ENCODE peak calls at places on chromosomes 2 and 18, in ten cellular contexts. One of them, this sample, is unnamed.
A peak's percentile ranks its signal among the peaks of the same experiment; 100 is the strongest.

GRCh38 chr18:45517181-45517741 is 98.0 kb upstream of the SLC14A2 start:
- DNase-seq in H9: no peak
- DNase-seq in GM18507: no peak
- DNase-seq in NCI-H1092 treated with DMSO at 0.1 percent for 48 hours: no peak
- DNase-seq in activated CD4-positive, alpha-beta T cell treated with anti-CD3 and anti-CD28 coated beads, Interleukin-2, amount 10 ng/mL, durations not matched to agents 7 days and 5 days: no peak
- DNase-seq in hypothalamus: no peak
- DNase-seq in sciatic nerve: peak; percentile 71
- DNase-seq in stimulated activated CD4-positive, alpha-beta T cell treated with anti-CD3 and anti-CD28 coated beads, Interleukin-1b, Interleukin-23, amount 100 ng/mL, for 1 hour: no peak
- DNase-seq in activated effector memory CD4-positive, alpha-beta T cell treated with anti-CD3 and anti-CD28 coated beads, Interleukin-2, amount 50 U/mL, for 16 hours: no peak
- DNase-seq in hippocampal formation: no peak
- DNase-seq in this sample: peak; percentile 93

GRCh38 chr2:449246-450067 is 161.6 kb upstream of the ALKAL2 start:
- DNase-seq in H9: peak; percentile 38
- DNase-seq in activated effector memory CD4-positive, alpha-beta T cell treated with anti-CD3 and anti-CD28 coated beads, Interleukin-2, amount 50 U/mL, for 16 hours: no peak
- DNase-seq in GM18507: no peak
- DNase-seq in stimulated activated CD4-positive, alpha-beta T cell treated with anti-CD3 and anti-CD28 coated beads, Interleukin-1b, Interleukin-23, amount 100 ng/mL, for 1 hour: no peak
- DNase-seq in activated CD4-positive, alpha-beta T cell treated with anti-CD3 and anti-CD28 coated beads, Interleukin-2, amount 10 ng/mL, durations not matched to agents 7 days and 5 days: no peak
- DNase-seq in sciatic nerve: no peak
- DNase-seq in NCI-H1092 treated with DMSO at 0.1 percent for 48 hours: peak; percentile 23
- DNase-seq in hippocampal formation: no peak
- DNase-seq in hypothalamus: no peak
- DNase-seq in this sample: no peak

GRCh38 chr2:126664234-126664633 is 8.3 kb downstream of the GYPC start:
- DNase-seq in hippocampal formation: no peak
- DNase-seq in NCI-H1092 treated with DMSO at 0.1 percent for 48 hours: no peak
- DNase-seq in sciatic nerve: no peak
- DNase-seq in activated CD4-positive, alpha-beta T cell treated with anti-CD3 and anti-CD28 coated beads, Interleukin-2, amount 10 ng/mL, durations not matched to agents 7 days and 5 days: peak; percentile 36
- DNase-seq in hypothalamus: no peak
- DNase-seq in H9: no peak
- DNase-seq in stimulated activated CD4-positive, alpha-beta T cell treated with anti-CD3 and anti-CD28 coated beads, Interleukin-1b, Interleukin-23, amount 100 ng/mL, for 1 hour: no peak
- DNase-seq in activated effector memory CD4-positive, alpha-beta T cell treated with anti-CD3 and anti-CD28 coated beads, Interleukin-2, amount 50 U/mL, for 16 hours: no peak
- DNase-seq in GM18507: no peak
- DNase-seq in this sample: no peak

GRCh38 chr2:127100261-127101047 is 6.5 kb downstream of the BIN1 start:
- DNase-seq in hypothalamus: no peak
- DNase-seq in sciatic nerve: peak; percentile 52
- DNase-seq in activated CD4-positive, alpha-beta T cell treated with anti-CD3 and anti-CD28 coated beads, Interleukin-2, amount 10 ng/mL, durations not matched to agents 7 days and 5 days: no peak
- DNase-seq in NCI-H1092 treated with DMSO at 0.1 percent for 48 hours: no peak
- DNase-seq in GM18507: no peak
- DNase-seq in activated effector memory CD4-positive, alpha-beta T cell treated with anti-CD3 and anti-CD28 coated beads, Interleukin-2, amount 50 U/mL, for 16 hours: no peak
- DNase-seq in hippocampal formation: no peak
- DNase-seq in H9: no peak
- DNase-seq in stimulated activated CD4-positive, alpha-beta T cell treated with anti-CD3 and anti-CD28 coated beads, Interleukin-1b, Interleukin-23, amount 100 ng/mL, for 1 hour: no peak
- DNase-seq in this sample: no peak

GRCh38 chr2:58812766-58813344 is 571.7 kb upstream of the FANCL start:
- DNase-seq in stimulated activated CD4-positive, alpha-beta T cell treated with anti-CD3 and anti-CD28 coated beads, Interleukin-1b, Interleukin-23, amount 100 ng/mL, for 1 hour: no peak
- DNase-seq in activated CD4-positive, alpha-beta T cell treated with anti-CD3 and anti-CD28 coated beads, Interleukin-2, amount 10 ng/mL, durations not matched to agents 7 days and 5 days: no peak
- DNase-seq in H9: no peak
- DNase-seq in hypothalamus: no peak
- DNase-seq in sciatic nerve: no peak
- DNase-seq in hippocampal formation: no peak
- DNase-seq in NCI-H1092 treated with DMSO at 0.1 percent for 48 hours: no peak
- DNase-seq in activated effector memory CD4-positive, alpha-beta T cell treated with anti-CD3 and anti-CD28 coated beads, Interleukin-2, amount 50 U/mL, for 16 hours: no peak
- DNase-seq in GM18507: no peak
- DNase-seq in this sample: no peak

GRCh38 chr18:55407191-55407590 is 180.8 kb downstream of the TCF4 start:
- DNase-seq in NCI-H1092 treated with DMSO at 0.1 percent for 48 hours: peak; percentile 86
- DNase-seq in sciatic nerve: no peak
- DNase-seq in stimulated activated CD4-positive, alpha-beta T cell treated with anti-CD3 and anti-CD28 coated beads, Interleukin-1b, Interleukin-23, amount 100 ng/mL, for 1 hour: no peak
- DNase-seq in hypothalamus: no peak
- DNase-seq in GM18507: no peak
- DNase-seq in activated CD4-positive, alpha-beta T cell treated with anti-CD3 and anti-CD28 coated beads, Interleukin-2, amount 10 ng/mL, durations not matched to agents 7 days and 5 days: no peak
- DNase-seq in activated effector memory CD4-positive, alpha-beta T cell treated with anti-CD3 and anti-CD28 coated beads, Interleukin-2, amount 50 U/mL, for 16 hours: no peak
- DNase-seq in hippocampal formation: no peak
- DNase-seq in H9: no peak
- DNase-seq in this sample: no peak

GRCh38 chr2:216490061-216490460 is 8.6 kb upstream of the RPL37A start:
- DNase-seq in hippocampal formation: no peak
- DNase-seq in GM18507: no peak
- DNase-seq in activated effector memory CD4-positive, alpha-beta T cell treated with anti-CD3 and anti-CD28 coated beads, Interleukin-2, amount 50 U/mL, for 16 hours: no peak
- DNase-seq in activated CD4-positive, alpha-beta T cell treated with anti-CD3 and anti-CD28 coated beads, Interleukin-2, amount 10 ng/mL, durations not matched to agents 7 days and 5 days: no peak
- DNase-seq in hypothalamus: no peak
- DNase-seq in H9: no peak
- DNase-seq in NCI-H1092 treated with DMSO at 0.1 percent for 48 hours: no peak
- DNase-seq in stimulated activated CD4-positive, alpha-beta T cell treated with anti-CD3 and anti-CD28 coated beads, Interleukin-1b, Interleukin-23, amount 100 ng/mL, for 1 hour: no peak
- DNase-seq in sciatic nerve: no peak
- DNase-seq in this sample: no peak

GRCh38 chr18:54880706-54881105 is 52.4 kb downstream of the RAB27B start:
- DNase-seq in NCI-H1092 treated with DMSO at 0.1 percent for 48 hours: no peak
- DNase-seq in GM18507: no peak
- DNase-seq in sciatic nerve: no peak
- DNase-seq in stimulated activated CD4-positive, alpha-beta T cell treated with anti-CD3 and anti-CD28 coated beads, Interleukin-1b, Interleukin-23, amount 100 ng/mL, for 1 hour: no peak
- DNase-seq in hypothalamus: no peak
- DNase-seq in hippocampal formation: no peak
- DNase-seq in activated CD4-positive, alpha-beta T cell treated with anti-CD3 and anti-CD28 coated beads, Interleukin-2, amount 10 ng/mL, durations not matched to agents 7 days and 5 days: no peak
- DNase-seq in H9: no peak
- DNase-seq in activated effector memory CD4-positive, alpha-beta T cell treated with anti-CD3 and anti-CD28 coated beads, Interleukin-2, amount 50 U/mL, for 16 hours: no peak
- DNase-seq in this sample: no peak

GRCh38 chr2:170813611-170814550 is 2.8 kb upstream of the GAD1 start:
- DNase-seq in stimulated activated CD4-positive, alpha-beta T cell treated with anti-CD3 and anti-CD28 coated beads, Interleukin-1b, Interleukin-23, amount 100 ng/mL, for 1 hour: no peak
- DNase-seq in GM18507: no peak
- DNase-seq in NCI-H1092 treated with DMSO at 0.1 percent for 48 hours: peak; percentile 60
- DNase-seq in sciatic nerve: no peak
- DNase-seq in hypothalamus: no peak
- DNase-seq in hippocampal formation: no peak
- DNase-seq in H9: peak; percentile 91
- DNase-seq in activated CD4-positive, alpha-beta T cell treated with anti-CD3 and anti-CD28 coated beads, Interleukin-2, amount 10 ng/mL, durations not matched to agents 7 days and 5 days: peak; percentile 40
- DNase-seq in activated effector memory CD4-positive, alpha-beta T cell treated with anti-CD3 and anti-CD28 coated beads, Interleukin-2, amount 50 U/mL, for 16 hours: no peak
- DNase-seq in this sample: peak; percentile 24

GRCh38 chr2:68282814-68283812 is 30.8 kb upstream of the PPP3R1 start:
- DNase-seq in hippocampal formation: peak; percentile 49
- DNase-seq in activated CD4-positive, alpha-beta T cell treated with anti-CD3 and anti-CD28 coated beads, Interleukin-2, amount 10 ng/mL, durations not matched to agents 7 days and 5 days: peak; percentile 30
- DNase-seq in GM18507: peak; percentile 33
- DNase-seq in hypothalamus: no peak
- DNase-seq in stimulated activated CD4-positive, alpha-beta T cell treated with anti-CD3 and anti-CD28 coated beads, Interleukin-1b, Interleukin-23, amount 100 ng/mL, for 1 hour: no peak
- DNase-seq in NCI-H1092 treated with DMSO at 0.1 percent for 48 hours: peak; percentile 27
- DNase-seq in H9: no peak
- DNase-seq in activated effector memory CD4-positive, alpha-beta T cell treated with anti-CD3 and anti-CD28 coated beads, Interleukin-2, amount 50 U/mL, for 16 hours: no peak
- DNase-seq in sciatic nerve: no peak
- DNase-seq in this sample: peak; percentile 4

GRCh38 chr2:44247924-44248323 is 27.4 kb upstream of the SLC3A1 start:
- DNase-seq in hippocampal formation: no peak
- DNase-seq in activated effector memory CD4-positive, alpha-beta T cell treated with anti-CD3 and anti-CD28 coated beads, Interleukin-2, amount 50 U/mL, for 16 hours: no peak
- DNase-seq in GM18507: no peak
- DNase-seq in H9: peak; percentile 67
- DNase-seq in sciatic nerve: no peak
- DNase-seq in activated CD4-positive, alpha-beta T cell treated with anti-CD3 and anti-CD28 coated beads, Interleukin-2, amount 10 ng/mL, durations not matched to agents 7 days and 5 days: no peak
- DNase-seq in hypothalamus: no peak
- DNase-seq in NCI-H1092 treated with DMSO at 0.1 percent for 48 hours: no peak
- DNase-seq in stimulated activated CD4-positive, alpha-beta T cell treated with anti-CD3 and anti-CD28 coated beads, Interleukin-1b, Interleukin-23, amount 100 ng/mL, for 1 hour: no peak
- DNase-seq in this sample: no peak

GRCh38 chr2:127829845-127830246 is 18.9 kb upstream of the WDR33 start:
- DNase-seq in activated effector memory CD4-positive, alpha-beta T cell treated with anti-CD3 and anti-CD28 coated beads, Interleukin-2, amount 50 U/mL, for 16 hours: peak; percentile 81
- DNase-seq in hypothalamus: no peak
- DNase-seq in activated CD4-positive, alpha-beta T cell treated with anti-CD3 and anti-CD28 coated beads, Interleukin-2, amount 10 ng/mL, durations not matched to agents 7 days and 5 days: peak; percentile 76
- DNase-seq in stimulated activated CD4-positive, alpha-beta T cell treated with anti-CD3 and anti-CD28 coated beads, Interleukin-1b, Interleukin-23, amount 100 ng/mL, for 1 hour: no peak
- DNase-seq in sciatic nerve: no peak
- DNase-seq in hippocampal formation: no peak
- DNase-seq in NCI-H1092 treated with DMSO at 0.1 percent for 48 hours: no peak
- DNase-seq in GM18507: peak; percentile 71
- DNase-seq in H9: peak; percentile 71
- DNase-seq in this sample: no peak

GRCh38 chr18:51009071-51009470 is 20.9 kb upstream of the SMAD4 start:
- DNase-seq in sciatic nerve: no peak
- DNase-seq in activated CD4-positive, alpha-beta T cell treated with anti-CD3 and anti-CD28 coated beads, Interleukin-2, amount 10 ng/mL, durations not matched to agents 7 days and 5 days: no peak
- DNase-seq in NCI-H1092 treated with DMSO at 0.1 percent for 48 hours: peak; percentile 71
- DNase-seq in activated effector memory CD4-positive, alpha-beta T cell treated with anti-CD3 and anti-CD28 coated beads, Interleukin-2, amount 50 U/mL, for 16 hours: no peak
- DNase-seq in stimulated activated CD4-positive, alpha-beta T cell treated with anti-CD3 and anti-CD28 coated beads, Interleukin-1b, Interleukin-23, amount 100 ng/mL, for 1 hour: no peak
- DNase-seq in H9: no peak
- DNase-seq in hippocampal formation: no peak
- DNase-seq in hypothalamus: no peak
- DNase-seq in GM18507: no peak
- DNase-seq in this sample: no peak

GRCh38 chr2:236507393-236508085 is 62.1 kb upstream of the ACKR3 start:
- DNase-seq in activated effector memory CD4-positive, alpha-beta T cell treated with anti-CD3 and anti-CD28 coated beads, Interleukin-2, amount 50 U/mL, for 16 hours: peak; percentile 79
- DNase-seq in GM18507: no peak
- DNase-seq in hippocampal formation: no peak
- DNase-seq in H9: peak; percentile 86
- DNase-seq in NCI-H1092 treated with DMSO at 0.1 percent for 48 hours: no peak
- DNase-seq in hypothalamus: peak; percentile 22
- DNase-seq in sciatic nerve: peak; percentile 76
- DNase-seq in stimulated activated CD4-positive, alpha-beta T cell treated with anti-CD3 and anti-CD28 coated beads, Interleukin-1b, Interleukin-23, amount 100 ng/mL, for 1 hour: peak; percentile 27
- DNase-seq in activated CD4-positive, alpha-beta T cell treated with anti-CD3 and anti-CD28 coated beads, Interleukin-2, amount 10 ng/mL, durations not matched to agents 7 days and 5 days: peak; percentile 56
- DNase-seq in this sample: no peak

GRCh38 chr2:214989187-214989586 is 149.2 kb downstream of the ABCA12 start:
- DNase-seq in sciatic nerve: no peak
- DNase-seq in GM18507: no peak
- DNase-seq in activated CD4-positive, alpha-beta T cell treated with anti-CD3 and anti-CD28 coated beads, Interleukin-2, amount 10 ng/mL, durations not matched to agents 7 days and 5 days: no peak
- DNase-seq in H9: no peak
- DNase-seq in stimulated activated CD4-positive, alpha-beta T cell treated with anti-CD3 and anti-CD28 coated beads, Interleukin-1b, Interleukin-23, amount 100 ng/mL, for 1 hour: no peak
- DNase-seq in NCI-H1092 treated with DMSO at 0.1 percent for 48 hours: no peak
- DNase-seq in hypothalamus: no peak
- DNase-seq in activated effector memory CD4-positive, alpha-beta T cell treated with anti-CD3 and anti-CD28 coated beads, Interleukin-2, amount 50 U/mL, for 16 hours: no peak
- DNase-seq in hippocampal formation: no peak
- DNase-seq in this sample: no peak

GRCh38 chr2:204743368-204743960 is 198.2 kb downstream of the PARD3B start:
- DNase-seq in NCI-H1092 treated with DMSO at 0.1 percent for 48 hours: no peak
- DNase-seq in H9: no peak
- DNase-seq in stimulated activated CD4-positive, alpha-beta T cell treated with anti-CD3 and anti-CD28 coated beads, Interleukin-1b, Interleukin-23, amount 100 ng/mL, for 1 hour: no peak
- DNase-seq in hypothalamus: no peak
- DNase-seq in activated effector memory CD4-positive, alpha-beta T cell treated with anti-CD3 and anti-CD28 coated beads, Interleukin-2, amount 50 U/mL, for 16 hours: no peak
- DNase-seq in activated CD4-positive, alpha-beta T cell treated with anti-CD3 and anti-CD28 coated beads, Interleukin-2, amount 10 ng/mL, durations not matched to agents 7 days and 5 days: no peak
- DNase-seq in sciatic nerve: no peak
- DNase-seq in GM18507: no peak
- DNase-seq in hippocampal formation: no peak
- DNase-seq in this sample: no peak

GRCh38 chr2:145760781-145761649 is 1241.1 kb upstream of the ZEB2 start:
- DNase-seq in H9: no peak
- DNase-seq in GM18507: no peak
- DNase-seq in NCI-H1092 treated with DMSO at 0.1 percent for 48 hours: no peak
- DNase-seq in stimulated activated CD4-positive, alpha-beta T cell treated with anti-CD3 and anti-CD28 coated beads, Interleukin-1b, Interleukin-23, amount 100 ng/mL, for 1 hour: no peak
- DNase-seq in hippocampal formation: no peak
- DNase-seq in hypothalamus: no peak
- DNase-seq in sciatic nerve: no peak
- DNase-seq in activated effector memory CD4-positive, alpha-beta T cell treated with anti-CD3 and anti-CD28 coated beads, Interleukin-2, amount 50 U/mL, for 16 hours: no peak
- DNase-seq in activated CD4-positive, alpha-beta T cell treated with anti-CD3 and anti-CD28 coated beads, Interleukin-2, amount 10 ng/mL, durations not matched to agents 7 days and 5 days: no peak
- DNase-seq in this sample: peak; percentile 21